ENCODE peak calls at places on chromosomes 11 and 22, in eight cellular contexts. One of them, this sample, is unnamed.

GRCh38 chr11:40314327-40314726 is 1145.1 kb downstream of the LRRC4C start:
- DNase-seq in stimulated activated CD4-positive, alpha-beta T cell treated with anti-CD3 and anti-CD28 coated beads, Interleukin-12 subunit alpha, Interleukin-12 subunit beta, amount 100 ng/mL, for 48 hours: no peak
- DNase-seq in AG09309: no peak
- DNase-seq in HCT116: no peak
- DNase-seq in NCI-H345: no peak
- DNase-seq in NCI-H2081 treated with DMSO at 0.1 percent for 48 hours: no peak
- DNase-seq in activated CD8-positive, alpha-beta T cell treated with anti-CD3 and anti-CD28 coated beads, Interleukin-2, amount 10 ng/mL, durations not matched to agents 7 days and 5 days: no peak
- DNase-seq in pons: peak
- DNase-seq in this sample: no peak

GRCh38 chr22:40951795-40952602 is 821 bp downstream of the RBX1 start:
- DNase-seq in NCI-H345: no peak
- DNase-seq in stimulated activated CD4-positive, alpha-beta T cell treated with anti-CD3 and anti-CD28 coated beads, Interleukin-12 subunit alpha, Interleukin-12 subunit beta, amount 100 ng/mL, for 48 hours: no peak
- DNase-seq in NCI-H2081 treated with DMSO at 0.1 percent for 48 hours: no peak
- DNase-seq in HCT116: no peak
- DNase-seq in AG09309: no peak
- DNase-seq in activated CD8-positive, alpha-beta T cell treated with anti-CD3 and anti-CD28 coated beads, Interleukin-2, amount 10 ng/mL, durations not matched to agents 7 days and 5 days: peak
- DNase-seq in pons: no peak
- DNase-seq in this sample: no peak

GRCh38 chr22:19819911-19820879 is 34.5 kb downstream of the GNB1L start:
- DNase-seq in NCI-H2081 treated with DMSO at 0.1 percent for 48 hours: no peak
- DNase-seq in HCT116: no peak
- DNase-seq in activated CD8-positive, alpha-beta T cell treated with anti-CD3 and anti-CD28 coated beads, Interleukin-2, amount 10 ng/mL, durations not matched to agents 7 days and 5 days: no peak
- DNase-seq in AG09309: no peak
- DNase-seq in pons: no peak
- DNase-seq in stimulated activated CD4-positive, alpha-beta T cell treated with anti-CD3 and anti-CD28 coated beads, Interleukin-12 subunit alpha, Interleukin-12 subunit beta, amount 100 ng/mL, for 48 hours: no peak
- DNase-seq in NCI-H345: no peak
- DNase-seq in this sample: no peak

GRCh38 chr11:16365456-16366355 is 9.4 kb upstream of the SOX6 start:
- DNase-seq in NCI-H345: peak
- DNase-seq in activated CD8-positive, alpha-beta T cell treated with anti-CD3 and anti-CD28 coated beads, Interleukin-2, amount 10 ng/mL, durations not matched to agents 7 days and 5 days: no peak
- DNase-seq in pons: peak
- DNase-seq in HCT116: no peak
- DNase-seq in stimulated activated CD4-positive, alpha-beta T cell treated with anti-CD3 and anti-CD28 coated beads, Interleukin-12 subunit alpha, Interleukin-12 subunit beta, amount 100 ng/mL, for 48 hours: no peak
- DNase-seq in AG09309: no peak
- DNase-seq in NCI-H2081 treated with DMSO at 0.1 percent for 48 hours: peak
- DNase-seq in this sample: no peak

GRCh38 chr22:24423519-24424000 is 3.8 kb upstream of the ADORA2A start:
- DNase-seq in NCI-H345: no peak
- DNase-seq in HCT116: no peak
- DNase-seq in activated CD8-positive, alpha-beta T cell treated with anti-CD3 and anti-CD28 coated beads, Interleukin-2, amount 10 ng/mL, durations not matched to agents 7 days and 5 days: peak
- DNase-seq in stimulated activated CD4-positive, alpha-beta T cell treated with anti-CD3 and anti-CD28 coated beads, Interleukin-12 subunit alpha, Interleukin-12 subunit beta, amount 100 ng/mL, for 48 hours: peak
- DNase-seq in AG09309: no peak
- DNase-seq in NCI-H2081 treated with DMSO at 0.1 percent for 48 hours: no peak
- DNase-seq in pons: no peak
- DNase-seq in this sample: no peak

GRCh38 chr11:122234257-122234656 is 118.2 kb upstream of the BLID start:
- DNase-seq in HCT116: no peak
- DNase-seq in NCI-H2081 treated with DMSO at 0.1 percent for 48 hours: no peak
- DNase-seq in NCI-H345: no peak
- DNase-seq in pons: peak
- DNase-seq in AG09309: no peak
- DNase-seq in stimulated activated CD4-positive, alpha-beta T cell treated with anti-CD3 and anti-CD28 coated beads, Interleukin-12 subunit alpha, Interleukin-12 subunit beta, amount 100 ng/mL, for 48 hours: no peak
- DNase-seq in activated CD8-positive, alpha-beta T cell treated with anti-CD3 and anti-CD28 coated beads, Interleukin-2, amount 10 ng/mL, durations not matched to agents 7 days and 5 days: no peak
- DNase-seq in this sample: no peak

GRCh38 chr11:108319541-108320145 is 96.8 kb downstream of the ATM start:
- DNase-seq in NCI-H2081 treated with DMSO at 0.1 percent for 48 hours: no peak
- DNase-seq in stimulated activated CD4-positive, alpha-beta T cell treated with anti-CD3 and anti-CD28 coated beads, Interleukin-12 subunit alpha, Interleukin-12 subunit beta, amount 100 ng/mL, for 48 hours: no peak
- DNase-seq in AG09309: no peak
- DNase-seq in NCI-H345: no peak
- DNase-seq in HCT116: no peak
- DNase-seq in pons: no peak
- DNase-seq in activated CD8-positive, alpha-beta T cell treated with anti-CD3 and anti-CD28 coated beads, Interleukin-2, amount 10 ng/mL, durations not matched to agents 7 days and 5 days: no peak
- DNase-seq in this sample: no peak

GRCh38 chr11:134599180-134599810 is 187.3 kb upstream of the B3GAT1 start:
- DNase-seq in activated CD8-positive, alpha-beta T cell treated with anti-CD3 and anti-CD28 coated beads, Interleukin-2, amount 10 ng/mL, durations not matched to agents 7 days and 5 days: no peak
- DNase-seq in NCI-H345: no peak
- DNase-seq in HCT116: no peak
- DNase-seq in stimulated activated CD4-positive, alpha-beta T cell treated with anti-CD3 and anti-CD28 coated beads, Interleukin-12 subunit alpha, Interleukin-12 subunit beta, amount 100 ng/mL, for 48 hours: no peak
- DNase-seq in pons: no peak
- DNase-seq in NCI-H2081 treated with DMSO at 0.1 percent for 48 hours: no peak
- DNase-seq in AG09309: no peak
- DNase-seq in this sample: no peak

GRCh38 chr22:49102367-49102766 is 725.3 kb downstream of the BRD1 start:
- DNase-seq in NCI-H2081 treated with DMSO at 0.1 percent for 48 hours: no peak
- DNase-seq in stimulated activated CD4-positive, alpha-beta T cell treated with anti-CD3 and anti-CD28 coated beads, Interleukin-12 subunit alpha, Interleukin-12 subunit beta, amount 100 ng/mL, for 48 hours: no peak
- DNase-seq in pons: no peak
- DNase-seq in HCT116: no peak
- DNase-seq in NCI-H345: no peak
- DNase-seq in AG09309: no peak
- DNase-seq in activated CD8-positive, alpha-beta T cell treated with anti-CD3 and anti-CD28 coated beads, Interleukin-2, amount 10 ng/mL, durations not matched to agents 7 days and 5 days: no peak
- DNase-seq in this sample: no peak

GRCh38 chr11:20000393-20001134 is 159.7 kb downstream of the DBX1 start:
- DNase-seq in NCI-H345: peak
- DNase-seq in AG09309: no peak
- DNase-seq in activated CD8-positive, alpha-beta T cell treated with anti-CD3 and anti-CD28 coated beads, Interleukin-2, amount 10 ng/mL, durations not matched to agents 7 days and 5 days: no peak
- DNase-seq in pons: peak
- DNase-seq in HCT116: no peak
- DNase-seq in stimulated activated CD4-positive, alpha-beta T cell treated with anti-CD3 and anti-CD28 coated beads, Interleukin-12 subunit alpha, Interleukin-12 subunit beta, amount 100 ng/mL, for 48 hours: no peak
- DNase-seq in NCI-H2081 treated with DMSO at 0.1 percent for 48 hours: peak
- DNase-seq in this sample: peak

GRCh38 chr22:46067159-46068111 is 82.9 kb upstream of the PPARA start:
- DNase-seq in AG09309: no peak
- DNase-seq in pons: no peak
- DNase-seq in HCT116: no peak
- DNase-seq in activated CD8-positive, alpha-beta T cell treated with anti-CD3 and anti-CD28 coated beads, Interleukin-2, amount 10 ng/mL, durations not matched to agents 7 days and 5 days: no peak
- DNase-seq in NCI-H345: peak
- DNase-seq in stimulated activated CD4-positive, alpha-beta T cell treated with anti-CD3 and anti-CD28 coated beads, Interleukin-12 subunit alpha, Interleukin-12 subunit beta, amount 100 ng/mL, for 48 hours: no peak
- DNase-seq in NCI-H2081 treated with DMSO at 0.1 percent for 48 hours: no peak
- DNase-seq in this sample: no peak

GRCh38 chr11:34413263-34413662 is 25.5 kb upstream of the CAT start:
- DNase-seq in pons: no peak
- DNase-seq in activated CD8-positive, alpha-beta T cell treated with anti-CD3 and anti-CD28 coated beads, Interleukin-2, amount 10 ng/mL, durations not matched to agents 7 days and 5 days: no peak
- DNase-seq in AG09309: no peak
- DNase-seq in HCT116: no peak
- DNase-seq in NCI-H345: no peak
- DNase-seq in stimulated activated CD4-positive, alpha-beta T cell treated with anti-CD3 and anti-CD28 coated beads, Interleukin-12 subunit alpha, Interleukin-12 subunit beta, amount 100 ng/mL, for 48 hours: no peak
- DNase-seq in NCI-H2081 treated with DMSO at 0.1 percent for 48 hours: no peak
- DNase-seq in this sample: no peak

GRCh38 chr22:18119409-18120110 is 9.0 kb downstream of the TUBA8 start:
- DNase-seq in stimulated activated CD4-positive, alpha-beta T cell treated with anti-CD3 and anti-CD28 coated beads, Interleukin-12 subunit alpha, Interleukin-12 subunit beta, amount 100 ng/mL, for 48 hours: no peak
- DNase-seq in pons: no peak
- DNase-seq in NCI-H345: no peak
- DNase-seq in activated CD8-positive, alpha-beta T cell treated with anti-CD3 and anti-CD28 coated beads, Interleukin-2, amount 10 ng/mL, durations not matched to agents 7 days and 5 days: no peak
- DNase-seq in NCI-H2081 treated with DMSO at 0.1 percent for 48 hours: no peak
- DNase-seq in AG09309: no peak
- DNase-seq in HCT116: no peak
- DNase-seq in this sample: no peak

GRCh38 chr11:30595929-30596328 is 9.8 kb upstream of the MPPED2 start:
- DNase-seq in AG09309: no peak
- DNase-seq in pons: no peak
- DNase-seq in NCI-H345: no peak
- DNase-seq in HCT116: no peak
- DNase-seq in stimulated activated CD4-positive, alpha-beta T cell treated with anti-CD3 and anti-CD28 coated beads, Interleukin-12 subunit alpha, Interleukin-12 subunit beta, amount 100 ng/mL, for 48 hours: no peak
- DNase-seq in activated CD8-positive, alpha-beta T cell treated with anti-CD3 and anti-CD28 coated beads, Interleukin-2, amount 10 ng/mL, durations not matched to agents 7 days and 5 days: no peak
- DNase-seq in NCI-H2081 treated with DMSO at 0.1 percent for 48 hours: no peak
- DNase-seq in this sample: no peak

GRCh38 chr11:27239305-27239942 is 123.6 kb downstream of the CCDC34 start:
- DNase-seq in activated CD8-positive, alpha-beta T cell treated with anti-CD3 and anti-CD28 coated beads, Interleukin-2, amount 10 ng/mL, durations not matched to agents 7 days and 5 days: no peak
- DNase-seq in AG09309: peak
- DNase-seq in pons: no peak
- DNase-seq in HCT116: no peak
- DNase-seq in NCI-H345: peak
- DNase-seq in stimulated activated CD4-positive, alpha-beta T cell treated with anti-CD3 and anti-CD28 coated beads, Interleukin-12 subunit alpha, Interleukin-12 subunit beta, amount 100 ng/mL, for 48 hours: no peak
- DNase-seq in NCI-H2081 treated with DMSO at 0.1 percent for 48 hours: no peak
- DNase-seq in this sample: no peak